ENCODE peak calls at places on chromosomes 6 and 20, in four cellular contexts. A is right lobe of liver, J is SK-N-SH, R is GM23248. E is an unnamed sample.

GRCh38 chr6:90068835-90069478 is 174.7 kb downstream of the GJA10 start:
- DNase-seq in A (no peak), J (no peak), R (no peak), E (no peak)

GRCh38 chr6:116529466-116529969 is 16.0 kb downstream of the TRAPPC3L start:
- DNase-seq in A (no peak), J (no peak), R (peak; percentile 5), E (no peak)

GRCh38 chr6:109770779-109771178 is 79.7 kb downstream of the FIG4 start:
- DNase-seq in A (no peak), J (no peak), R (no peak), E (no peak)

GRCh38 chr6:158627168-158627939 is 17.2 kb downstream of the DYNLT1 start:
- DNase-seq in A (peak; percentile 37), J (no peak), R (no peak), E (no peak)

GRCh38 chr6:73413102-73413501 is 18.5 kb downstream of the DDX43 start:
- DNase-seq in A (no peak), J (no peak), R (no peak), E (no peak)

GRCh38 chr6:12354499-12354898 is 64.3 kb downstream of the EDN1 start:
- DNase-seq in A (no peak), J (no peak), R (peak; percentile 71), E (no peak)

GRCh38 chr6:43434943-43435342 is 7.6 kb downstream of the ABCC10 start:
- DNase-seq in A (no peak), J (no peak), R (no peak), E (no peak)

GRCh38 chr6:156948807-156949206 is 171.6 kb downstream of the ARID1B start:
- DNase-seq in A (no peak), J (no peak), R (peak; percentile 83), E (no peak)

GRCh38 chr6:84309336-84309735 is 81.9 kb upstream of the CEP162 start:
- DNase-seq in A (no peak), J (no peak), R (peak; percentile 1), E (no peak)

GRCh38 chr6:70180904-70181599 is 121.8 kb downstream of the COL9A1 start:
- DNase-seq in A (no peak), J (no peak), R (no peak), E (no peak)

GRCh38 chr6:33088258-33088930 is 12.6 kb downstream of the HLA-DPB1 start:
- DNase-seq in A (no peak), J (no peak), R (no peak), E (no peak)

GRCh38 chr6:96153775-96154174 is 138.0 kb downstream of the FUT9 start:
- DNase-seq in A (no peak), J (peak; percentile 33), R (no peak), E (no peak)

GRCh38 chr20:54397292-54398155 is 77.9 kb upstream of the DOK5 start:
- DNase-seq in A (no peak), J (no peak), R (peak; percentile 1), E (no peak)

GRCh38 chr6:32668226-32668747 is 1.8 kb upstream of the HLA-DQB1 start:
- DNase-seq in A (no peak), J (no peak), R (peak; percentile 24), E (no peak)

GRCh38 chr6:11363881-11364576 is 131.6 kb upstream of the NEDD9 start:
- DNase-seq in A (no peak), J (no peak), R (no peak), E (no peak)

GRCh38 chr6:32967151-32968091 is 973 bp upstream of the BRD2 start:
- DNase-seq in A (no peak), J (peak; percentile 49), R (peak; percentile 58), E (no peak)

GRCh38 chr20:31485450-31486339 is 10.6 kb downstream of the REM1 start:
- DNase-seq in A (peak; percentile 57), J (peak; percentile 61), R (peak; percentile 58), E (no peak)

GRCh38 chr6:132354517-132355167 is 46.6 kb downstream of the MOXD1 start:
- DNase-seq in A (no peak), J (no peak), R (no peak), E (peak; percentile 36)

GRCh38 chr20:31740208-31740607 is 1.1 kb downstream of the TPX2 start:
- DNase-seq in A (no peak), J (peak; percentile 23), R (peak; percentile 82), E (no peak)

GRCh38 chr6:39188577-39188976 is 40.7 kb downstream of the KCNK5 start:
- DNase-seq in A (no peak), J (no peak), R (no peak), E (no peak)

GRCh38 chr6:134482585-134483346 is 164.9 kb upstream of the SGK1 start:
- DNase-seq in A (peak; percentile 81), J (no peak), R (no peak), E (no peak)

GRCh38 chr6:132919476-132919875 is 105.1 kb downstream of the RPS12 start:
- DNase-seq in A (no peak), J (no peak), R (peak; percentile 95), E (peak; percentile 55)

GRCh38 chr6:166949533-166950442 is 6.6 kb downstream of the RNASET2 start:
- DNase-seq in A (no peak), J (no peak), R (no peak), E (no peak)

DNA sequence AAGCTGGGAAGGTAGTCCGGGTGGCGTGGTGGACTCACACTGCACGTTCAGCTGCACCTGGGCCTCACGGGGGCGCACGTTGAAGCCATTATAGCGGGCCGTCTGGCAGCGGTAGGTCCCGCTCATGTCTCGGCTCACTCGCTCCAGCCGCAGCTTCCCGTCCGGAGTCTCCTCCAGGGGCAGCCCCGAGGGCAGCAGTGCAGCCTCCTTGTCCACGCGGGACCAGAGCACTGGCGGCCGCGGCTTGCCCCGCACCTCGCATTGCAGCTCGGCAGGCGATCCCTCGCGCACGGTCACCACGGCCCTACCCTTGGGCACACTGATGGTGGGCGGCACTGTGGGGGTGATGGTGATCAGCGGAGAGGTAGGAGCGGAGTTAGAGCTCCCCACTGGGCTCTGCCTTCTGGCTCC is 47.6 kb downstream of the MDGA1 start:
- DNase-seq in A (no peak), J (no peak), R (no peak), E (no peak)
- H3K27ac ChIP-seq in A (no peak overlapping the region), J (no peak overlapping the region), R (no peak overlapping the region), E (no peak overlapping the region)

GRCh38 chr6:129381885-129382284 is 328.1 kb downstream of the ARHGAP18 start:
- DNase-seq in A (no peak), J (no peak), R (no peak), E (no peak)

GRCh38 chr6:129390900-129391299 is 319.1 kb downstream of the ARHGAP18 start:
- DNase-seq in A (no peak), J (no peak), R (no peak), E (no peak)

GRCh38 chr6:129385117-129385516 is 324.9 kb downstream of the ARHGAP18 start:
- DNase-seq in A (no peak), J (no peak), R (no peak), E (no peak)
- H3K4me1 ChIP-seq in A (no peaks in the 10 kb centered on the region), J (no peaks in the 10 kb centered on the region), R (peaks cover 3% of the 10 kb centered on the region), E (no peaks in the 10 kb centered on the region)

DNA sequence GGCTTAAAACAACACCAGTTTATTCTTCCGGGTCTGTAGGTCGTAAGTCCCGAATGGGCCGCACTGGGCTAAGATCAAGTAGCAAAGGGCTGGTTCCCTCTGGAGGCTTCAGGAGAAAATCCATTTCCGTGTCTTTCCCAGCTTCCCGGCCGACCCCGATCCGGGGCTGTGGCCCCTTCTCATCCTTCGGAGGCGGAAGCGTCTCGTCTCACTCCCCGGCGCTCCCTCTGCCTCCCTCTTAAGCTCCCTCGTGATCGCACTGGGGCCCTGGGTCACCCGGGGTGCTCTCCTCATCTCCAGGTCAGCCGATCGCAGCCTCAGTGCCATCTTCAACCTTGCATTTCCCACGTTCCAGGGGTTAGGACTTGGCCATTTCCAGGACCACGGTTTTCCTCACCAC is 199.4 kb downstream of the WDR27 start:
- DNase-seq in A (no peak), J (no peak), R (no peak), E (no peak)
- H3K27ac ChIP-seq in A (no peak overlapping the region), J (no peak overlapping the region), R (no peak overlapping the region), E (no peak overlapping the region)

GRCh38 chr20:47315339-47315662 is 41.2 kb downstream of the ZMYND8 start:
- DNase-seq in A (no peak), J (no peak), R (peak; percentile 72), E (no peak)
- H3K4me1 ChIP-seq in A (peaks cover 12% of the 10 kb centered on the region), J (peaks cover 57% of the 10 kb centered on the region), R (peaks cover 56% of the 10 kb centered on the region), E (peaks cover 87% of the 10 kb centered on the region)

DNA sequence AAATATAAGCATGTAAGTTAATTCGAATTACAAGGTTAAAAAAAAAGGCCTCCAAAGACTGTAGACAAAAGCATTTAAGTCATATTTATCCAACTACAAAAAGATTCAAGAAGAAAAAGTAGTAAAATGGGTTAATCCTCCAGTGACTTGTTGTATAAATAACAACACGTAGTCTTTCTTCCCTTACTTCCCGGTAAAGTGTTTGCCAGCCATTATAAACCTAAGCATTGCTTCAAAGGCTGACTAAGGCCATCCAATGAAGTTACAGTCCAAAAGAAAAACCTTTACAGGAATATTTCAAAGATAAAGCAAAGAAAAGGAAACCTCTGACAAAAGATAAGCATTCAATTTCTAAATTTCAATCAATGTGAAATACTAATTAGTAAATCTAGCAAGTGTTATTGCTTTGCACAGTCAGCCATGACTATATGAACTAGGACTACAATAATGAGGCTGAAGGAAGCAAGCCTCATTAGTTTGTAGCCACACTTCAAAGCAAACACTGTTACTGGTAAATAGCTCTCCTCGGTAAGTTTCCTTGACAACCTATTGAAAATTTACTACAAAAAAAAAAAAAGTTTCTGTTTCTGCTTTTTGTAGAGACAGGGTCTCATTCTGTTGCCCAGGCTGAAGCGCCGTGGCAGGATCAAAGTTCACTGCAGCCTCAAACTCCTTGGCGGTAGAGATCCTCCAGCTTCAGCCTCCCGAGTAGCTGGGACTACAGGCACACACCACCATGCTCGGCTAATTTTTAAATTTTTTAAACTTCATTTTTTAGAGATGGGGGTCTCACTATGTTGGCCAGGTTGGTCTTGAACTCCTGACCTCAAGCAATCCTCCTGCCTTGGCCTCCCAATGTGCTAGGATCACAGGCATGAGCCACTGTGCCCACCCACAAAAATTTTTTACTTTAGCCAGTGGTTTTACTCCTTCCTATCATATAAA is 46.0 kb downstream of the NUDT3 start:
- DNase-seq in A (no peak), J (no peak), R (no peak), E (no peak)
- H3K27ac ChIP-seq in A (no peak overlapping the region), J (no peak overlapping the region), R (no peak overlapping the region), E (no peak overlapping the region)

DNA sequence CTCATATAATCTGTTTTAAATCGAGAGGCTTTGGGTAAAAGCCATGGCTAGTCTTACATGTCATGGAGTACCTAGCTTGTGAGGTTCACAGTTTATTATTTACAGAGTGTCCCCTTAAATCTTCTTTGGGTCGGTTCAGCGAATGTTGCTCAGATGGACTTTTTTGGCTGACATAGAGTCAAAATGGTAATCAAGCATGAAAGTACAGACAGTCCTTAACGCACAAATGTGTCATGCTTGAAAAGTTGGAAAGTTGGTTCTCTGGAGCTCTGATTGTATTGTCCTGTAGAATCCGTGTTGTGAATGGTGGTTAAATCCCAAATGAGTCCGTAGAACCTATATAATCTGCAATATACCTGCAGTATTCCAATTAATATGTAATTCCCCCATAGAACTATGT is 22.0 kb downstream of the PTPN1 start:
- DNase-seq in A (no peak), J (no peak), R (no peak), E (no peak)
- H3K4me1 ChIP-seq in A (no peaks in the 10 kb centered on the region), J (peaks cover 21% of the 10 kb centered on the region), R (peaks cover 60% of the 10 kb centered on the region), E (peaks cover 91% of the 10 kb centered on the region)

DNA sequence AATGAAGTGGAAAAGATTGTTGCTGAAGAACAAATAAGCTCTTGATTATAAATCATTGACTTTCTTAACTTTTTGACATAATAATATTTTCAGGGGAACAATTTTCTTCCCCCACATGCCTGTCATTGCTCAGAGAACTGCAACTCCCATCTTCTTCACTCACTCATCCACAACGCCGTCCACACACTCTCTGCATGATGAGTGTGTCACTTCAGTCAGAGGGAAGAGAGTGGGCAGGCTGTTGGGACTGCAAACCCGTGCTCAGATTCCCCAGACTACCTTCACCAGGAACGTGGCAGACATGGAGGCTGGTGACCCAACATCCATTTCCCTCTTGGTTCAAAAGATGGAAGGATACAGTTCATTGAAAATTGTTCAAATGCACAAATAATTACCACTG is 650.8 kb downstream of the PRKN start:
- DNase-seq in A (no peak), J (no peak), R (no peak), E (no peak)
- H3K27ac ChIP-seq in A (no peak overlapping the region), J (no peak overlapping the region), R (no peak overlapping the region), E (no peak overlapping the region)

E was measured in left lung.